ENCODE peak calls at places on chromosomes 11 and 22, in four cellular contexts. One of them, this sample, is unnamed.
A peak's percentile ranks its signal among the peaks of the same experiment; 100 is the strongest.

GRCh38 chr11:65047581-65048422 is 6.8 kb downstream of the SAC3D1 start:
- DNase-seq in SK-N-SH: no peak
- DNase-seq in HCT116: no peak
- DNase-seq in HepG2: no peak
- DNase-seq in this sample: no peak

GRCh38 chr11:60835472-60835871 is 6.4 kb upstream of the CCDC86 start:
- DNase-seq in SK-N-SH: no peak
- DNase-seq in HCT116: no peak
- DNase-seq in HepG2: no peak
- DNase-seq in this sample: no peak

GRCh38 chr11:64401775-64402174 is 42.8 kb downstream of the RPS6KA4 start:
- DNase-seq in SK-N-SH: no peak
- DNase-seq in HCT116: no peak
- DNase-seq in HepG2: no peak
- DNase-seq in this sample: no peak

GRCh38 chr11:118434123-118434552 is 2.2 kb upstream of the KMT2A start:
- DNase-seq in SK-N-SH: peak; percentile 67
- DNase-seq in HCT116: no peak
- DNase-seq in HepG2: peak; percentile 32
- DNase-seq in this sample: no peak

GRCh38 chr11:85934599-85935169 is 79.5 kb downstream of the CCDC83 start:
- DNase-seq in SK-N-SH: no peak
- DNase-seq in HCT116: no peak
- DNase-seq in HepG2: no peak
- DNase-seq in this sample: no peak

GRCh38 chr22:23518381-23519187 is 61.5 kb downstream of the IGLL1 start:
- DNase-seq in SK-N-SH: peak; percentile 61
- DNase-seq in HCT116: no peak
- DNase-seq in HepG2: no peak
- DNase-seq in this sample: no peak

GRCh38 chr11:12744831-12745502 is 70.7 kb downstream of the TEAD1 start:
- DNase-seq in SK-N-SH: no peak
- DNase-seq in HCT116: no peak
- DNase-seq in HepG2: no peak
- DNase-seq in this sample: no peak

GRCh38 chr11:109940816-109941215 is 152.4 kb upstream of the ZC3H12C start:
- DNase-seq in SK-N-SH: no peak
- DNase-seq in HCT116: peak; percentile 39
- DNase-seq in HepG2: no peak
- DNase-seq in this sample: no peak

GRCh38 chr11:14578551-14578956 is 58.4 kb upstream of the PSMA1 start:
- DNase-seq in SK-N-SH: peak; percentile 24
- DNase-seq in HCT116: no peak
- DNase-seq in HepG2: peak; percentile 82
- DNase-seq in this sample: no peak

GRCh38 chr11:8041576-8041975 is 39.4 kb upstream of the TUB start:
- DNase-seq in SK-N-SH: no peak
- DNase-seq in HCT116: no peak
- DNase-seq in HepG2: no peak
- DNase-seq in this sample: no peak

GRCh38 chr11:117459979-117460300 is 132.3 kb downstream of the CEP164 start:
- DNase-seq in SK-N-SH: no peak
- DNase-seq in HCT116: no peak
- DNase-seq in HepG2: no peak
- DNase-seq in this sample: no peak

GRCh38 chr11:62245271-62245753 is 3.3 kb downstream of the SCGB1D2 start:
- DNase-seq in SK-N-SH: peak; percentile 20
- DNase-seq in HCT116: no peak
- DNase-seq in HepG2: peak; percentile 50
- DNase-seq in this sample: peak; percentile 44
- TF ChIP-seq JUND in SK-N-SH: no peak
- TF ChIP-seq JUND in HCT116: no peak
- TF ChIP-seq JUND in HepG2: no peak
- TF ChIP-seq JUND in this sample: no peak

GRCh38 chr11:132444891-132445290 is 1074.5 kb downstream of the NTM start:
- DNase-seq in SK-N-SH: no peak
- DNase-seq in HCT116: no peak
- DNase-seq in HepG2: no peak
- DNase-seq in this sample: no peak

GRCh38 chr11:132448334-132448995 is 1078.0 kb downstream of the NTM start:
- DNase-seq in SK-N-SH: no peak
- DNase-seq in HCT116: no peak
- DNase-seq in HepG2: no peak
- DNase-seq in this sample: no peak

GRCh38 chr11:132450631-132451030 is 1080.2 kb downstream of the NTM start:
- DNase-seq in SK-N-SH: no peak
- DNase-seq in HCT116: no peak
- DNase-seq in HepG2: no peak
- DNase-seq in this sample: no peak

DNA sequence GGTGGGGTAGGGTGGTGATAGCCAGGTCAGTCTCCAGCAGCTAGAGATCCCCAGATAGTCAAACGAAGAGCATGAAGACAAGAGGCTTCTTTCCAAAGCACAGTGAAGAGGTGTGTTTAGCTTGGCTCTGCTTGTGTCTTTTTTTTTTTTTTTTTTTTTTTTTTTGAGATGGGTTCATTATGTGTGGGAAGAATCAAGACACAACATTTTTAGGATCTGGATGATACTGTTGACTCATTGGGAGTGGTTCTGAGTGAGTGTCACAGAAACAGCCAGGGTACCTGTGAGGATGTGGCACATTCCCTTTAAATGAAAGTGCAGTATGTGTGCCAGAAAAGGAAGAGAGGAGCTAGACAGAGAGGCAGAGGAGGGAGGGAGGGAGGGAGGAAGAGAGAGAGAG is 1075.6 kb downstream of the NTM start:
- DNase-seq in SK-N-SH: no peak
- DNase-seq in HCT116: no peak
- DNase-seq in HepG2: no peak
- DNase-seq in this sample: no peak
- TF ChIP-seq JUND in SK-N-SH: no peak
- TF ChIP-seq JUND in HCT116: no peak
- TF ChIP-seq JUND in HepG2: no peak
- TF ChIP-seq JUND in this sample: no peak

GRCh38 chr11:70680781-70681281 is 282.5 kb downstream of the CTTN start:
- DNase-seq in SK-N-SH: no peak
- DNase-seq in HCT116: no peak
- DNase-seq in HepG2: no peak
- DNase-seq in this sample: no peak
- TF ChIP-seq JUND in SK-N-SH: no peak
- TF ChIP-seq JUND in HCT116: no peak
- TF ChIP-seq JUND in HepG2: no peak
- TF ChIP-seq JUND in this sample: no peak

GRCh38 chr11:96215094-96215782 is 127.8 kb downstream of the MAML2 start:
- DNase-seq in SK-N-SH: no peak
- DNase-seq in HCT116: no peak
- DNase-seq in HepG2: no peak
- DNase-seq in this sample: no peak
- TF ChIP-seq JUND in SK-N-SH: peak; percentile 28
- TF ChIP-seq JUND in HCT116: no peak
- TF ChIP-seq JUND in HepG2: no peak
- TF ChIP-seq JUND in this sample: no peak

DNA sequence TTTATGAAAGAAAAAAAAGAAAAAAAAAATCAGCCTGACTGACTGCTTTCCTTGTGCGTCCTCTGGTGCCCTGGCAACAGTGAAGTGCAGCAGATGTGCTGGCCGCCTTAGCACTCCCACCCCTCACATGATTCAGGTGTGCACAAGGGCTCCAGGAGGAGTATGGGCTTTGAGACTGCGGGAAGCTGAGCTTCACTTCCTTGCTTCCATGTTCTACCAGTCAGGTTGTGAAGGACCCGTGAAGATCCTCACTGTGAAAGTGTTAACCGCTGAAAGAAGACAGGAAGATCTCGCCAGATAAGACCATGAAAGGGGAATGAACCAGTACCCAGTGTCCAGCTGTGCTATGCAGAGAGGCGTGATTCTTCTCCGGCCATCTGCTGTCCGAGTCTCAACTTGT is 48.2 kb downstream of the HIRA start:
- DNase-seq in SK-N-SH: no peak
- DNase-seq in HCT116: no peak
- DNase-seq in HepG2: no peak
- DNase-seq in this sample: no peak
- TF ChIP-seq JUND in SK-N-SH: no peak
- TF ChIP-seq JUND in HCT116: no peak
- TF ChIP-seq JUND in HepG2: no peak
- TF ChIP-seq JUND in this sample: no peak

GRCh38 chr11:62487136-62487535 is 59.5 kb downstream of the AHNAK start:
- DNase-seq in SK-N-SH: no peak
- DNase-seq in HCT116: no peak
- DNase-seq in HepG2: no peak
- DNase-seq in this sample: no peak
- TF ChIP-seq JUND in SK-N-SH: no peak
- TF ChIP-seq JUND in HCT116: no peak
- TF ChIP-seq JUND in HepG2: no peak
- TF ChIP-seq JUND in this sample: no peak

GRCh38 chr22:25346859-25347751 is 127.7 kb downstream of the CRYBB2 start:
- DNase-seq in SK-N-SH: no peak
- DNase-seq in HCT116: no peak
- DNase-seq in HepG2: no peak
- DNase-seq in this sample: no peak

GRCh38 chr22:25348391-25348790 is 129.0 kb downstream of the CRYBB2 start:
- DNase-seq in SK-N-SH: no peak
- DNase-seq in HCT116: no peak
- DNase-seq in HepG2: no peak
- DNase-seq in this sample: no peak

GRCh38 chr22:25350551-25350971 is 131.1 kb downstream of the CRYBB2 start:
- DNase-seq in SK-N-SH: no peak
- DNase-seq in HCT116: no peak
- DNase-seq in HepG2: no peak
- DNase-seq in this sample: no peak

GRCh38 chr22:25351631-25352293 is 132.3 kb downstream of the CRYBB2 start:
- DNase-seq in SK-N-SH: no peak
- DNase-seq in HCT116: no peak
- DNase-seq in HepG2: no peak
- DNase-seq in this sample: no peak

DNA sequence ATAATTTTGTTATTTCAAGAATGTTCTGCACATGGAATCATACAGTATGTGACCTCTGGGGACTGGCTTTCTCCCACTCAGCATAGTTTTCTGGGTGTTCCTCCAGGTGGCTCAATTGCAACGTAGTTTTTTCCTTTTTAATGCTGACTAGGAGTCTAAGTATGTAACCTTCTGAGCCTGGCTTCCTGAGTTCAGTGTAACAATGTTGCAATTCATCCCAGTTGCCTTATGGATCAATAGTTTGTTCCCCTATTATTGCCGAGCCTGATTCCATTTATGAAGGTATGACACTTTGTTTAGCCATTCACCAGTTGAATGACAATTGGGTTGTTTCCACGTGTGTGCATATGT is 128.3 kb downstream of the CRYBB2 start:
- DNase-seq in SK-N-SH: no peak
- DNase-seq in HCT116: no peak
- DNase-seq in HepG2: no peak
- DNase-seq in this sample: no peak
- TF ChIP-seq JUND in SK-N-SH: no peak
- TF ChIP-seq JUND in HCT116: no peak
- TF ChIP-seq JUND in HepG2: no peak
- TF ChIP-seq JUND in this sample: no peak

DNA sequence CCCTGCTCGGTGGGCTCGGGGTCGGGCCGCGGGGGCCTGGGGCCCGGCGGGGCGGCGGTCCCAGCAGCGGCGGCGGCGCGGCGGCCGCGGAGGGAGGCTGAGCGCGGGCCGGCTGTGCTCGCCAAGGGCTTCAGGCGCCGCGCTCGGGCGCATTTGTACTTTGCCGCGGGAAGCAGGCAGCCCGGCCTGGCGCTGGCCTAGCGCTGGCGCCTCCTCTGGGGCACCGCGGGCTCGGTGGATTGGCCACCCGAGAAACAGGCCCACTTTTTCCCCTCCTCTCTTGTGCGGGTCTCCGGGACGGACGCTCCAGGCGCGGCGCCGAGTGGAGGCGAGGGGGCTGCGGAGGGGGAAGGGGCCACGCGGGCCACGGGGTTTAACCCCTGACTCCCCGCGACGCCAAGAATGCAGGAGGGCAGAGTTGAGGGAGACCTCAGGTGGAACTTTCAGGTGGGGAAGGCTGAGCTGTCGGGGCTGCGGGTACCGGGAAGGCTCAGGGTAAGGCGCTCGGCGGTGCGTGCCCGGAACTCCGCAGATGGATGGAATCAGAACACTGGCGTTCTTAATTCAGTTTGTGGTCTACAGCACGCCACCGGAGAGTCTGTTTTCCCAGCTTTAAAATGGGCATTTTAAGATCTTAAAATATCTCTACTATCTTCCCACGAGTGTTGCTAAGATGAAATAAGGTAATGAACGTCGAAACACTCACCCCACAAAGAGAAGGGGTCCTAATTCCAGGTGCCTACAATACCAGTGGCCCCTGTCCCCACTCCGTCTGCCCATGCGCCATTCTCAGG is at the start of gene CHRDL2:
- DNase-seq in SK-N-SH: peak; percentile 82
- DNase-seq in HCT116: no peak
- DNase-seq in HepG2: no peak
- DNase-seq in this sample: peak; percentile 42
- TF ChIP-seq JUND in SK-N-SH: no peak
- TF ChIP-seq JUND in HCT116: no peak
- TF ChIP-seq JUND in HepG2: no peak
- TF ChIP-seq JUND in this sample: no peak

DNA sequence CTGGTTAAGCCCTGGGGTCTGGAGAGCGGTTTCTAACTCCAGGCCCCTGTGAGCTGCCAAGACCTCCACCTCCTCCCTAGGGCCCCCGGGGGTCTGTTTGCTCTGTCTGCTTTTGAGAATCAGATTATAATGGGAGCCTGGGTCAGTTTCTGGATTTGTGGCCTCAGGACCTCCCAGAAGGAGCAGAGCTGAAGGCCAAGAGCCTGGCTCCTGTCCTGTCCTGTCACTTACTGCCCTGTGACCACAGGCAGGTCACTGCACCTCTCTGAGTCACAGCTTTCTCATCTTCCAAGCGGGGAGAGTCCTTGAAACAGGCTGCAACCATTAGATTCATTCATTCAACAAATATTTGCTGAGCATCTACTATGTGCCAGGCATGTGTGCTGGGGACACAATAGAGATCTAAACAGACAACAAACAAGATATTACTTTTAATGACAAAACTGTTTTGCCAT is 87.3 kb upstream of the FGF3 start:
- DNase-seq in SK-N-SH: peak; percentile 75
- DNase-seq in HCT116: no peak
- DNase-seq in HepG2: no peak
- DNase-seq in this sample: no peak
- TF ChIP-seq JUND in SK-N-SH: no peak
- TF ChIP-seq JUND in HCT116: no peak
- TF ChIP-seq JUND in HepG2: no peak
- TF ChIP-seq JUND in this sample: no peak

GRCh38 chr22:32883131-32883530 is 81.6 kb downstream of the TIMP3 start:
- DNase-seq in SK-N-SH: peak; percentile 55
- DNase-seq in HCT116: no peak
- DNase-seq in HepG2: no peak
- DNase-seq in this sample: no peak
- TF ChIP-seq JUND in SK-N-SH: no peak
- TF ChIP-seq JUND in HCT116: no peak
- TF ChIP-seq JUND in HepG2: no peak
- TF ChIP-seq JUND in this sample: no peak